ENCODE peak calls at places on chromosomes 11 and 22, in seven cellular contexts. V is GM23248, L is PC-3, O is GM23338, E is MM.1S, D is HCT116, K is PC-9. C is an unnamed sample.
A peak's percentile ranks its signal among the peaks of the same experiment; 100 is the strongest.

GRCh38 chr11:12298610-12299009 is 78.8 kb upstream of the PARVA start:
- DNase-seq in E (no peak), V (no peak), K (no peak), L (no peak), O (no peak), D (no peak), C (no peak)

GRCh38 chr22:46147471-46148267 is 2.7 kb upstream of the PPARA start:
- DNase-seq in L (no peak), V (no peak), D (no peak), E (no peak), K (no peak), O (no peak), C (peak; percentile 53)

GRCh38 chr11:70365536-70365912 is 32.8 kb upstream of the CTTN start:
- DNase-seq in V (no peak), D (no peak), K (no peak), E (no peak), L (no peak), O (no peak), C (no peak)

GRCh38 chr22:43848366-43849171 is 13.7 kb downstream of the SULT4A1 start:
- DNase-seq in O (peak; percentile 57), E (no peak), D (peak; percentile 4), L (peak; percentile 29), K (no peak), V (peak; percentile 53), C (peak; percentile 69)

GRCh38 chr11:5689551-5689983 is at the start of gene TRIM22:
- DNase-seq in V (peak; percentile 88), K (no peak), E (peak; percentile 74), D (no peak), L (no peak), O (peak; percentile 81), C (peak; percentile 32)

GRCh38 chr11:20277014-20277413 is 86.5 kb upstream of the HTATIP2 start:
- DNase-seq in D (no peak), E (no peak), L (no peak), K (no peak), O (no peak), V (no peak), C (no peak)

GRCh38 chr22:44822479-44822878 is 70.1 kb downstream of the ARHGAP8 start:
- DNase-seq in D (no peak), E (no peak), V (no peak), K (no peak), L (no peak), O (no peak), C (no peak)

GRCh38 chr22:46866591-46866990 is 104.1 kb downstream of the TBC1D22A start:
- DNase-seq in E (no peak), K (no peak), L (peak; percentile 56), V (peak; percentile 95), O (peak; percentile 26), D (no peak), C (no peak)

GRCh38 chr11:123057604-123058305 is 4.2 kb downstream of the HSPA8 start:
- DNase-seq in E (no peak), D (no peak), K (no peak), L (no peak), O (no peak), V (no peak), C (no peak)

GRCh38 chr22:45788530-45788929 is 116.9 kb downstream of the ATXN10 start:
- DNase-seq in L (no peak), E (no peak), K (no peak), D (no peak), V (no peak), O (no peak), C (no peak)

GRCh38 chr11:111574373-111575230 is 27.6 kb upstream of the SIK2 start:
- DNase-seq in D (no peak), E (no peak), V (no peak), L (no peak), O (no peak), K (no peak), C (no peak)

GRCh38 chr11:67053896-67054850 is 2.5 kb upstream of the RHOD start:
- DNase-seq in V (peak; percentile 76), E (peak; percentile 43), K (peak; percentile 77), D (no peak), O (peak; percentile 90), L (peak; percentile 72), C (peak; percentile 87)

GRCh38 chr11:79097279-79097875 is 343.5 kb downstream of the TENM4 start:
- DNase-seq in V (no peak), K (no peak), D (no peak), O (no peak), L (no peak), E (no peak), C (no peak)

GRCh38 chr11:79092791-79093313 is 348.0 kb downstream of the TENM4 start:
- DNase-seq in V (peak; percentile 86), D (peak; percentile 13), K (no peak), E (no peak), L (peak; percentile 98), O (no peak), C (no peak)

GRCh38 chr11:79095424-79095823 is 345.4 kb downstream of the TENM4 start:
- DNase-seq in D (no peak), O (no peak), L (no peak), K (no peak), V (no peak), E (no peak), C (no peak)

GRCh38 chr11:79098096-79098495 is 342.7 kb downstream of the TENM4 start:
- DNase-seq in O (no peak), L (no peak), K (no peak), E (no peak), D (no peak), V (no peak), C (no peak)

DNA sequence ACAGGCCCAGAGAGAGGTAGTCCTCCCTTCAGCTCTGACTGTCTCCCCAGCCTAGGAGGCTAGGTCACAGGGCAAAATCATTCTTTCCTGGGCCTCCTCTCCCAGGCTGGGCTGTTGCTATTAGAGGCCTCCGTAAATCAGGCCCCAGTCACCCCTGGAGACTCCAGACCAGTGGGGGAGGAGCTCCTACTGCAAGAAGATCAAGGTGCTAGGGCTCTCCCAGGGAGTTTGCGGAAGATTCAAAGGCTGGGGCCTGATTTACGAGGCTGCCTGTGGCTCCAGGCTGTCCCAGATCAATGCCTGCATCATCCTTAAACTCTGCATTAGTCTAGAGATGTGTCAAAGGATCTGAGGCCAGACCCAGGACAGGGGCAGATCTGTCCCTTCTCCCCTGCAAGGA is 346.2 kb downstream of the TENM4 start:
- DNase-seq in K (no peak), E (no peak), V (no peak), O (no peak), L (no peak), D (no peak), C (no peak)
- TF ChIP-seq EZH2 in K (no peak), E (no peak), V (no peak), O (no peak), L (no peak), D (no peak), C (no peak)

GRCh38 chr11:83079820-83080219 is 8.1 kb upstream of the RAB30 start:
- DNase-seq in O (no peak), V (no peak), K (no peak), E (no peak), D (no peak), L (no peak), C (no peak)
- H3K9me2 ChIP-seq in O (no peaks in the 10 kb centered on the region), V (no peaks in the 10 kb centered on the region), K (no peaks in the 10 kb centered on the region), E (no peaks in the 10 kb centered on the region), D (no peaks in the 10 kb centered on the region), L (no peaks in the 10 kb centered on the region), C (no peaks in the 10 kb centered on the region)

GRCh38 chr11:126061707-126062678 is 673 bp downstream of the CDON start:
- DNase-seq in D (peak; percentile 23), O (peak; percentile 87), E (peak; percentile 32), L (peak; percentile 79), V (peak; percentile 76), K (peak; percentile 40), C (peak; percentile 52)
- TF ChIP-seq EZH2 in D (no peak), O (no peak), E (no peak), L (no peak), V (no peak), K (no peak), C (no peak)

GRCh38 chr22:42461511-42461910 is 29.3 kb upstream of the NFAM1 start:
- DNase-seq in L (no peak), K (no peak), O (peak; percentile 72), D (no peak), V (no peak), E (no peak), C (no peak)
- H3K9me2 ChIP-seq in L (no peaks in the 10 kb centered on the region), K (no peaks in the 10 kb centered on the region), O (no peaks in the 10 kb centered on the region), D (no peaks in the 10 kb centered on the region), V (no peaks in the 10 kb centered on the region), E (no peaks in the 10 kb centered on the region), C (no peaks in the 10 kb centered on the region)

DNA sequence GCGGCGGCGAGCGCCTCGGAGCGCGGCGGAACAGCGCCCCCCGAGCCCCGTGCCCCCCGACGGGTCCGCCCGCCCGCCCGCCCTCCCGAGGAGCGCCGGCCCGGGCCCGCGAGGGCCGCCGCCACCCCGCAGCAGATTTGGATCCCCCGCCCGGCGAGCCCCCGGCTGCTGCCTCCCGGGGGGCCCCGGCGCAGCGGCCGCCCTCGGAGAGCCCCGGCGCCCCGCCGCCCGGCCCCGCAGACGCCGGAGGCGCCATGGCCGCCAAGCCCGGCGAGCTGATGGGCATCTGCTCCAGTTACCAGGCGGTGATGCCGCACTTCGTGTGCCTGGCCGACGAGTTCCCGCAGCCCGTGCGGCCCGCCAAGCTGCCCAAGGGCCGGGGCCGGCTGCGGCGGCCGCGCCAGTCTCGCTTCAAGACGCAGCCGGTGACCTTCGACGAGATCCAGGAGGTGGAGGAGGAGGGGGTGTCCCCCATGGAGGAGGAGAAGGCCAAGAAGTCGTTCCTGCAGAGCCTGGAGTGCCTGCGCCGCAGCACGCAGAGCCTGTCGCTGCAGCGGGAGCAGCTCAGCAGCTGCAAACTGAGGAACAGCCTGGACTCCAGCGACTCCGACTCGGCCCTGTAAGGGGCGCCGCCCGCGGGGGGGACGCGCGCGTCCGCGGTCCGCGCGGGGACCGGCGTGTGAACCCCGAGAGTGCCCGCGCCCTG is 367 bp downstream of the C11orf96 start:
- DNase-seq in V (peak; percentile 63), K (no peak), O (peak; percentile 48), E (peak; percentile 43), L (peak; percentile 2), D (no peak), C (peak; percentile 33)
- TF ChIP-seq EZH2 in V (peak; percentile 42), K (peak; percentile 81), O (peak; percentile 56), E (no peak), L (peak; percentile 31), D (no peak), C (no peak)

DNA sequence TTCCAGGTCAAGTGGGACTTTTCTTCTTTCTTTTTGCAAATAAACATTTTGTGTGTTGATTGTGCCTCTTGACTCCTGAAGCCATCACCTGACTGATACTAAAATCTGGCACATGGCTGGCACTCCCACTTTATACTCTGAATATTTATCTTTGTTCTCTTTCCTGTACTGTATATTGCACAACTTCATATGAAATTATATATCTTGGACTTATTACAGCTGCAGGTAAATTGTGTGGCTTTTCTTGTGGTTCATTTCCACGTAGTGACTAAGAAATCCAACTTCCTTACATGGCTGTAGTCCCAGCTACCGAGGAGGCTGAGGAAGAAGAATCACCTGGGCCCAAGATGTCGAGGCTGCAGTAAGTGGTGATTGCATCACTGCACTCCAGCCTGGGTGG is 23.7 kb upstream of the OR5B12 start:
- DNase-seq in D (no peak), E (no peak), V (peak; percentile 3), O (no peak), L (peak; percentile 76), K (no peak), C (no peak)
- H3K9me2 ChIP-seq in D (no peaks in the 10 kb centered on the region), E (no peaks in the 10 kb centered on the region), V (no peaks in the 10 kb centered on the region), O (peaks cover 1% of the 10 kb centered on the region), L (no peaks in the 10 kb centered on the region), K (peaks cover 5% of the 10 kb centered on the region), C (no peaks in the 10 kb centered on the region)

DNA sequence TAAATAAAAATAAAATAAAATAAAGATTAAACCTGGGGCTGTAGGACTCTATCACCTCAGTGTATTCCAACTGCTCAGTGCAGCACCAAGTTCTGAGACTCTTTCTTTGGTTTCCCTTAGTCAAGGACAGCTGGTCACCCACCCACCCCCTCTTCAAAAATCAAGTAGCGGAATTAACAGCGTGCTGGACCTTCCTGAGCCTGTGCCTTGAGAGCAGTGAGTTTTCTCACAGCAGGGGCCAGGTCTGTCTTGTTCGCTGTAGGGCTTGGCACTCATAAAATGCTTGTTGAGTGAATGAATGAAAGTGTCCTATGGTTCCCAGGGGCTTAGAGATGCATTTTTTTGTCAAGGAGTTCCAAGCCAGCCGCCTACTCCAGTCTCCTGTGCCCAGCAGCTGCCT is 2.9 kb upstream of the ALX4 start:
- DNase-seq in L (no peak), D (no peak), O (no peak), E (no peak), V (no peak), K (no peak), C (no peak)
- TF ChIP-seq EZH2 in L (no peak), D (no peak), O (peak; percentile 6), E (no peak), V (no peak), K (no peak), C (no peak)

C was measured in hepatocyte.